ENCODE peak calls at places on chromosomes 4 and X, in six cellular contexts. T is NCI-H1105; Z is activated CD4-positive, alpha-beta T cell treated with anti-CD3 and anti-CD28 coated beads for 48 hours; K is caudate nucleus; P is activated CD8-positive, alpha-beta memory T cell treated with anti-CD3 and anti-CD28 coated beads, Interleukin-2, amount 50 U/mL, for 4 hours; E is amniotic stem cell. X is an unnamed sample.

GRCh38 chr4:123832173-123833026 is 435.8 kb downstream of the SPRY1 start:
- DNase-seq in P (no peak), T (no peak), E (peak; percentile 88), Z (no peak), K (peak; percentile 46), X (no peak)

GRCh38 chrX:115894087-115894486 is 276.5 kb upstream of the AGTR2 start:
- DNase-seq in P (no peak), K (peak; percentile 54), T (no peak), E (no peak), Z (no peak), X (peak; percentile 33)

GRCh38 chr4:108794136-108794535 is 31.3 kb upstream of the ETNPPL start:
- DNase-seq in P (no peak), K (no peak), T (no peak), Z (no peak), E (no peak), X (no peak)

GRCh38 chr4:53714377-53715140 is 123.3 kb upstream of the LNX1 start:
- DNase-seq in T (no peak), E (peak; percentile 51), Z (no peak), P (no peak), K (no peak), X (no peak)

GRCh38 chr4:109560687-109561452 is 824 bp downstream of the MCUB start:
- DNase-seq in P (peak; percentile 55), E (peak; percentile 47), K (no peak), T (no peak), Z (peak; percentile 72), X (no peak)

GRCh38 chrX:3820170-3820569 is 106.7 kb upstream of the PRKX start:
- DNase-seq in T (no peak), P (no peak), E (peak; percentile 50), Z (no peak), K (no peak), X (no peak)

GRCh38 chr4:32775049-32775448 is 2054.9 kb downstream of the PCDH7 start:
- DNase-seq in E (no peak), T (no peak), Z (no peak), K (no peak), P (no peak), X (peak; percentile 20)

GRCh38 chrX:109629310-109629709 is 4.3 kb upstream of the KCNE5 start:
- DNase-seq in T (peak; percentile 51), Z (no peak), P (no peak), E (no peak), K (no peak), X (no peak)

GRCh38 chrX:39773150-39773549 is 324.6 kb downstream of the BCOR start:
- DNase-seq in T (no peak), P (no peak), E (no peak), K (no peak), Z (no peak), X (no peak)